ENCODE peak calls at places on chromosome 6, in seven cellular contexts. Y is CD4-positive, CD25-positive, alpha-beta regulatory T cell; C is cardiac muscle cell; H is CD8-positive, alpha-beta T cell; K is MM.1S; Q is effector memory CD4-positive, alpha-beta T cell; U is stomach. R is an unnamed sample.

GRCh38 chr6:44096615-44097014 is 30.6 kb downstream of the MRPL14 start:
- DNase-seq in Q (peak; percentile 59), U (peak; percentile 83), H (peak; percentile 61), Y (peak; percentile 77), K (peak; percentile 80), C (peak; percentile 84), R (no peak)

GRCh38 chr6:54173084-54173483 is 61.8 kb downstream of the MLIP start:
- DNase-seq in H (no peak), C (peak; percentile 10), Q (no peak), Y (no peak), K (no peak), U (no peak), R (no peak)

GRCh38 chr6:139508023-139508422 is 133.6 kb upstream of the CITED2 start:
- DNase-seq in U (no peak), Q (no peak), K (no peak), C (peak; percentile 49), H (no peak), Y (no peak), R (no peak)

GRCh38 chr6:152897807-152898399 is 84.9 kb downstream of the FBXO5 start:
- DNase-seq in U (peak; percentile 63), K (peak; percentile 46), H (peak; percentile 29), Y (peak; percentile 56), Q (peak; percentile 33), C (peak; percentile 64), R (no peak)

GRCh38 chr6:39610229-39610628 is 115.0 kb downstream of the KIF6 start:
- DNase-seq in K (no peak), Y (no peak), U (no peak), C (peak; percentile 22), H (no peak), Q (no peak), R (no peak)

GRCh38 chr6:74946961-74947360 is 258.9 kb downstream of the COL12A1 start:
- DNase-seq in Q (no peak), U (no peak), H (no peak), K (no peak), C (peak; percentile 42), Y (no peak), R (no peak)

GRCh38 chr6:43671801-43672690 is 15.5 kb downstream of the MRPS18A start:
- DNase-seq in C (no peak), U (peak; percentile 47), K (no peak), Y (no peak), H (no peak), Q (no peak), R (no peak)

GRCh38 chr6:15280023-15280422 is 34.2 kb downstream of the JARID2 start:
- DNase-seq in H (no peak), U (no peak), Y (no peak), Q (no peak), K (no peak), C (peak; percentile 71), R (no peak)

GRCh38 chr6:161104966-161105365 is 113.4 kb downstream of the MAP3K4 start:
- DNase-seq in Q (no peak), K (no peak), H (no peak), Y (no peak), U (no peak), C (no peak), R (peak; percentile 8)

GRCh38 chr6:43948527-43949450 is 178.5 kb downstream of the MRPL14 start:
- DNase-seq in U (no peak), K (no peak), C (peak; percentile 84), Q (no peak), Y (no peak), H (no peak), R (no peak)

GRCh38 chr6:37175332-37176267 is 5.6 kb downstream of the PIM1 start:
- DNase-seq in H (no peak), U (no peak), Q (no peak), K (peak; percentile 83), Y (peak; percentile 80), C (peak; percentile 41), R (no peak)

GRCh38 chr6:138571585-138572199 is 72.4 kb upstream of the NHSL1 start:
- DNase-seq in H (no peak), C (peak; percentile 13), Y (no peak), U (no peak), K (no peak), Q (no peak), R (no peak)

GRCh38 chr6:11009353-11009752 is 34.8 kb downstream of the ELOVL2 start:
- DNase-seq in C (peak; percentile 60), Y (no peak), H (no peak), Q (no peak), U (no peak), K (peak; percentile 75), R (no peak)

GRCh38 chr6:52890018-52890417 is 19.5 kb downstream of the GSTA3 start:
- DNase-seq in H (no peak), Y (no peak), K (no peak), C (no peak), Q (no peak), U (no peak), R (no peak)

GRCh38 chr6:145534986-145535385 is 200.3 kb downstream of the EPM2A start:
- DNase-seq in H (no peak), Y (no peak), C (no peak), Q (no peak), K (no peak), U (no peak), R (no peak)

GRCh38 chr6:18528084-18528743 is 141.1 kb downstream of the RNF144B start:
- DNase-seq in K (peak; percentile 47), C (peak; percentile 32), H (no peak), Y (no peak), Q (no peak), U (no peak), R (no peak)

DNA sequence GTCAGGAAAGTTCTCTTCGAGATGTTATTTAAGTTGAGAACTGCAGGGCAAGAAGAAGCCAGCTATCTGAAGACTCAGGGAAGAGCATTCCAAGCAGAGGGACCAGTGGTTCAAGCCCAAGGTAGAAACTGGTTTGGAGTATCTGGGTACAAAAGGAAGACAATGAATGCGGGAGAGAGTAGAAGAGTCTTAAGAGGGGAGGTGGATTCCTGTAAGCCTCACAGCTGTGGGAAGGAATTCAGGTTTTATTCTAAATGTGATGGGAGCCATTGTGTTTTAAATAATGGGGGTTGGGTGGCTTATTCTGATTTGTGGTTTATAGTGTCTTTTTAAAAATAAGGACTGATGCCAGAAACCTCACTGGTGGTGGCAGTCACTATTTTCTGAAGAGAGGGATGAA is 37.6 kb upstream of the TENT5A start:
- DNase-seq in Y (no peak), C (no peak), H (no peak), Q (no peak), U (no peak), K (no peak), R (no peak)
- H3K27ac ChIP-seq in Y (no peak overlapping the region), C (no peak overlapping the region), H (no peak overlapping the region), Q (no peak overlapping the region), U (no peak overlapping the region), K (no peak overlapping the region), R (no peak overlapping the region)

GRCh38 chr6:134823635-134824034 is 126.3 kb downstream of the ALDH8A1 start:
- DNase-seq in C (no peak), Y (no peak), H (no peak), Q (no peak), K (no peak), U (no peak), R (no peak)

GRCh38 chr6:134821914-134822862 is 127.7 kb downstream of the ALDH8A1 start:
- DNase-seq in H (no peak), C (no peak), Y (no peak), Q (no peak), U (no peak), K (no peak), R (no peak)

GRCh38 chr6:134821397-134821796 is 128.5 kb downstream of the ALDH8A1 start:
- DNase-seq in C (no peak), K (no peak), Q (no peak), U (no peak), H (no peak), Y (no peak), R (no peak)

GRCh38 chr6:134819858-134820495 is 129.9 kb downstream of the ALDH8A1 start:
- DNase-seq in U (no peak), Q (no peak), K (no peak), Y (no peak), C (no peak), H (no peak), R (no peak)

DNA sequence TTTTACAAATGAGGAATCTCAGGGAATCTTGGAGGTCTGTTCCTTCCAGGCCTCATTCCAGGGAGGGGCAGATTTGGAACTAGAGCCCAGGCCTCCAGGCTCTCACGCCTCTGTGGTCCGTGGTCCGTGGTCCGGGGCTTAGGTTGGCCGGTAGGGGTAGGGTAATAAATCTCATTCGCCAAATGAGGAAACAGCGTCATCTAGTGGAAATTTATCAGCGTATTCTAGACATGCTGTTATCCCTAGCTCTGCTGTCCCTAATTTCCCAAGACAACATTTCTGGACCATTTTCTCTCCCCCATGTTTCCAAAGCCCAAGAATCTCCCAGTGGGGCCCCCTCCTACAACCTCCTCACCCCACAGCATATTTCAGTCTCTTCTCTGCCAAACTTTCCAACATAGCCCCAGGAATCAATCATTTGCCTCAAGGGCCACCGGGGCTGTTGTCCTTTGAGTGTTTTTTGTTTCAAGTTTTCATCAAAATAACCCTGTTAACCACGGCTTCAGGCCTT is 126.9 kb downstream of the ALDH8A1 start:
- DNase-seq in K (peak; percentile 79), Q (no peak), Y (peak; percentile 60), U (peak; percentile 31), C (peak; percentile 93), H (no peak), R (no peak)
- H3K27ac ChIP-seq in K (no peak overlapping the region), Q (no peak overlapping the region), Y (no peak overlapping the region), U (no peak overlapping the region), C (no peak overlapping the region), H (no peak overlapping the region), R (no peak overlapping the region)

DNA sequence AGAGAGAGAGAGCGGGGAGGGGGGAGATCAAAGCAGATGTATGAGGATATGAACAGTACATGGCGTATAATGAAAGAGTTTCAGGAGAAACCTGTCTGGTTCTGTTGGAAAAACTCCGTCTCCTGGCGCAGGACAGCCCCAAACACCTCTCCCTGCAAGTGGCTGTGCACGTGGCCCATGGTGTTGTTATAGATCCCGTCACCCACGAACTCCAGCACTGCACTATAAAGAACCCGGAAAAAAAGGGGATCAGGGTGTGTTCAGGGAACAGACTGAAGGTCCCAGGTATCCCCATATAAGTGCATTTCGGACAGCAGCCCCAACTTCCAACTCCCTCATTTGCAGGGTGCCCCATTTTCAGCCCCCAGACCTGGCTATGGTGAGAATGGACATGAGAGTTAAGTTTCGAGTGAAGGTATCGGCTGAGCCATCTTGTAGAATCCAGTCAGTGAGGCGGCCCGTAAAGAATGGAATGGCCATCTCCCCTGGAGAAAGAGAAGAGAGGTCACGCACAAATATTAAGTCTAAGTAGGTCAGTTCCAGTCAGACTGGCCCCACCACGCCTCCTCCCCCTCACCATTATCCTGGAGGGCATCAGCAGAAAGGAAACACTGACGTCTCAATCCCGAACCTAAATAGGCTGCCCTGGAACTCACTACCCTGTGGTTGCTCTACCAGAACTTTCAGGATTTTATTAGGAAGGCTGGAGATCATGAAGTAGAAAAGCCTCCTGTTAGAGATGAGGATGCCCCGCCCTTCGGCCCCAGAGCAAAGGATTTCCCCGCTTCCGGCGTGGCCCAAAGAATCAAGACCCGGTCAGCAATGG is 1.3 kb downstream of the TAP1 start:
- DNase-seq in H (no peak), Q (no peak), Y (peak; percentile 51), U (peak; percentile 44), K (no peak), C (peak; percentile 15), R (no peak)
- H3K27ac ChIP-seq in H (peak overlapping the region; percentile 98), Q (peak overlapping the region; percentile 100), Y (peak overlapping the region; percentile 98), U (peak overlapping the region; percentile 99), K (peak overlapping the region; percentile 95), C (no peak overlapping the region), R (peak overlapping the region; percentile 76)

DNA sequence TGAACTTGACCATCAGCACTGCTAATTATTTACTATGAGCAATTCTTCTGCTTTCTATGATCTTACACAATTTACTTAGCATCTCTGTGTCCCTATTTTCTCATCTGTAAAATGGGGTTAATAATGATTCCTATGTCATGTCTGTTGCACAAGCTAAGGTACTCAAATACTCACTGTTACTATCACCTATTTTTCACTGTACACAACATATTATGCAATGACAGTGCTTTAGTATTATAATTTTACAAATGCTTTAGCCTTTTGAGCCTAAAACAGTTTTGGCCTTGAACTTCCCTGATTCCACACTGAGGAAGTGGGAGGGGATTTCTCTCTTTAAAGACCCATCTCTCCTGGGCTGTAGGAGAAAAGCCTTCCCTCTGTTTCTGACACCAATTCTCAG is 36.9 kb upstream of the THEMIS start:
- DNase-seq in C (no peak), Q (no peak), K (no peak), U (no peak), Y (no peak), H (no peak), R (no peak)
- H3K27ac ChIP-seq in C (no peak overlapping the region), Q (no peak overlapping the region), K (no peak overlapping the region), U (no peak overlapping the region), Y (no peak overlapping the region), H (no peak overlapping the region), R (no peak overlapping the region)